ENCODE peak calls at places on chromosomes 1 and 21, in seven cellular contexts. One of them, this sample, is unnamed.
A peak's percentile ranks its signal among the peaks of the same experiment; 100 is the strongest.

GRCh38 chr1:160672789-160673695 is 26.2 kb upstream of the SLAMF1 start:
- DNase-seq in trophoblast cell: no peak
- DNase-seq in H1: no peak
- DNase-seq in IMR-90: no peak
- DNase-seq in mesendoderm: no peak
- DNase-seq in H9: no peak
- DNase-seq in neuronal stem cell: no peak
- DNase-seq in this sample: no peak

GRCh38 chr1:30137001-30137400 is 586.4 kb downstream of the MATN1 start:
- DNase-seq in IMR-90: no peak
- DNase-seq in mesendoderm: no peak
- DNase-seq in trophoblast cell: no peak
- DNase-seq in H1: no peak
- DNase-seq in neuronal stem cell: no peak
- DNase-seq in H9: no peak
- DNase-seq in this sample: no peak

GRCh38 chr1:66532798-66533783 is 862 bp upstream of the SGIP1 start:
- DNase-seq in H1: peak; percentile 62
- DNase-seq in mesendoderm: peak; percentile 47
- DNase-seq in trophoblast cell: no peak
- DNase-seq in H9: peak; percentile 39
- DNase-seq in neuronal stem cell: peak; percentile 38
- DNase-seq in IMR-90: peak; percentile 98
- DNase-seq in this sample: peak; percentile 93

GRCh38 chr1:246318622-246319021 is 188.5 kb downstream of the SMYD3 start:
- DNase-seq in trophoblast cell: no peak
- DNase-seq in H9: no peak
- DNase-seq in H1: no peak
- DNase-seq in IMR-90: no peak
- DNase-seq in neuronal stem cell: no peak
- DNase-seq in mesendoderm: no peak
- DNase-seq in this sample: no peak

GRCh38 chr1:204574856-204575145 is 58.6 kb downstream of the MDM4 start:
- DNase-seq in mesendoderm: no peak
- DNase-seq in trophoblast cell: no peak
- DNase-seq in neuronal stem cell: no peak
- DNase-seq in IMR-90: peak; percentile 16
- DNase-seq in H9: no peak
- DNase-seq in H1: no peak
- DNase-seq in this sample: no peak

GRCh38 chr21:45363921-45364463 is 41.0 kb upstream of the COL18A1 start:
- DNase-seq in H9: no peak
- DNase-seq in trophoblast cell: peak; percentile 19
- DNase-seq in IMR-90: peak; percentile 99
- DNase-seq in H1: no peak
- DNase-seq in mesendoderm: peak; percentile 86
- DNase-seq in neuronal stem cell: no peak
- DNase-seq in this sample: peak; percentile 100

GRCh38 chr1:31984419-31985347 is 29.0 kb upstream of the KHDRBS1 start:
- DNase-seq in IMR-90: peak; percentile 63
- DNase-seq in mesendoderm: no peak
- DNase-seq in trophoblast cell: no peak
- DNase-seq in neuronal stem cell: no peak
- DNase-seq in H9: no peak
- DNase-seq in H1: no peak
- DNase-seq in this sample: peak; percentile 43

GRCh38 chr1:164735315-164736052 is 176.5 kb downstream of the PBX1 start:
- DNase-seq in trophoblast cell: no peak
- DNase-seq in neuronal stem cell: no peak
- DNase-seq in H1: no peak
- DNase-seq in mesendoderm: no peak
- DNase-seq in H9: no peak
- DNase-seq in IMR-90: peak; percentile 58
- DNase-seq in this sample: peak; percentile 75

GRCh38 chr1:31266547-31266946 is 26.9 kb upstream of the NKAIN1 start:
- DNase-seq in H9: no peak
- DNase-seq in H1: no peak
- DNase-seq in mesendoderm: no peak
- DNase-seq in IMR-90: peak; percentile 35
- DNase-seq in neuronal stem cell: no peak
- DNase-seq in trophoblast cell: no peak
- DNase-seq in this sample: no peak

GRCh38 chr21:29233611-29234540 is 64.8 kb upstream of the BACH1 start:
- DNase-seq in mesendoderm: peak; percentile 47
- DNase-seq in IMR-90: no peak
- DNase-seq in trophoblast cell: peak; percentile 18
- DNase-seq in neuronal stem cell: no peak
- DNase-seq in H1: no peak
- DNase-seq in H9: no peak
- DNase-seq in this sample: no peak

GRCh38 chr1:151944110-151944858 is 35.0 kb upstream of the THEM4 start:
- DNase-seq in H1: no peak
- DNase-seq in neuronal stem cell: no peak
- DNase-seq in IMR-90: no peak
- DNase-seq in mesendoderm: no peak
- DNase-seq in H9: no peak
- DNase-seq in trophoblast cell: peak; percentile 59
- DNase-seq in this sample: peak; percentile 33

GRCh38 chr1:181166377-181167196 is 78.1 kb downstream of the IER5 start:
- DNase-seq in IMR-90: peak; percentile 76
- DNase-seq in mesendoderm: peak; percentile 89
- DNase-seq in trophoblast cell: peak; percentile 76
- DNase-seq in H1: peak; percentile 80
- DNase-seq in H9: peak; percentile 79
- DNase-seq in neuronal stem cell: peak; percentile 67
- DNase-seq in this sample: peak; percentile 78

GRCh38 chr1:201448981-201449380 is 20.0 kb downstream of the PHLDA3 start:
- DNase-seq in IMR-90: no peak
- DNase-seq in H1: no peak
- DNase-seq in H9: peak; percentile 35
- DNase-seq in neuronal stem cell: no peak
- DNase-seq in trophoblast cell: no peak
- DNase-seq in mesendoderm: peak; percentile 42
- DNase-seq in this sample: no peak

GRCh38 chr1:44610527-44611148 is 63.6 kb downstream of the TMEM53 start:
- DNase-seq in trophoblast cell: no peak
- DNase-seq in IMR-90: no peak
- DNase-seq in mesendoderm: no peak
- DNase-seq in H9: no peak
- DNase-seq in neuronal stem cell: no peak
- DNase-seq in H1: no peak
- DNase-seq in this sample: no peak

GRCh38 chr1:151535326-151536271 is 4.5 kb upstream of the TUFT1 start:
- DNase-seq in H1: no peak
- DNase-seq in mesendoderm: peak; percentile 76
- DNase-seq in IMR-90: peak; percentile 50
- DNase-seq in trophoblast cell: no peak
- DNase-seq in neuronal stem cell: no peak
- DNase-seq in H9: no peak
- DNase-seq in this sample: no peak

GRCh38 chr1:41955461-41956159 is 36.9 kb upstream of the HIVEP3 start:
- DNase-seq in neuronal stem cell: peak; percentile 59
- DNase-seq in H9: no peak
- DNase-seq in H1: no peak
- DNase-seq in IMR-90: peak; percentile 86
- DNase-seq in trophoblast cell: no peak
- DNase-seq in mesendoderm: peak; percentile 31
- DNase-seq in this sample: peak; percentile 86

GRCh38 chr1:186682721-186683120 is 2.5 kb upstream of the PTGS2 start:
- DNase-seq in neuronal stem cell: no peak
- DNase-seq in IMR-90: peak; percentile 54
- DNase-seq in mesendoderm: no peak
- DNase-seq in H9: no peak
- DNase-seq in trophoblast cell: no peak
- DNase-seq in H1: no peak
- DNase-seq in this sample: no peak

GRCh38 chr21:26846036-26846931 is 1.1 kb upstream of the ADAMTS1 start:
- DNase-seq in mesendoderm: peak; percentile 88
- DNase-seq in trophoblast cell: peak; percentile 85
- DNase-seq in IMR-90: peak; percentile 82
- DNase-seq in neuronal stem cell: peak; percentile 58
- DNase-seq in H1: peak; percentile 76
- DNase-seq in H9: peak; percentile 81
- DNase-seq in this sample: peak; percentile 87

GRCh38 chr1:44239961-44240371 is 26.7 kb downstream of the DMAP1 start:
- DNase-seq in trophoblast cell: no peak
- DNase-seq in neuronal stem cell: no peak
- DNase-seq in H9: no peak
- DNase-seq in IMR-90: no peak
- DNase-seq in mesendoderm: no peak
- DNase-seq in H1: no peak
- DNase-seq in this sample: peak; percentile 36

GRCh38 chr21:39003982-39004775 is 179.1 kb downstream of the PSMG1 start:
- DNase-seq in H9: no peak
- DNase-seq in trophoblast cell: peak; percentile 70
- DNase-seq in neuronal stem cell: no peak
- DNase-seq in IMR-90: peak; percentile 89
- DNase-seq in mesendoderm: peak; percentile 51
- DNase-seq in H1: no peak
- DNase-seq in this sample: peak; percentile 84

GRCh38 chr21:45590726-45591618 is 48.7 kb upstream of the SLC19A1 start:
- DNase-seq in mesendoderm: no peak
- DNase-seq in neuronal stem cell: no peak
- DNase-seq in H1: no peak
- DNase-seq in H9: peak; percentile 47
- DNase-seq in trophoblast cell: no peak
- DNase-seq in IMR-90: no peak
- DNase-seq in this sample: peak; percentile 12

GRCh38 chr1:3347257-3348020 is 107.0 kb upstream of the ARHGEF16 start:
- DNase-seq in mesendoderm: no peak
- DNase-seq in neuronal stem cell: no peak
- DNase-seq in H1: no peak
- DNase-seq in trophoblast cell: no peak
- DNase-seq in H9: no peak
- DNase-seq in IMR-90: no peak
- DNase-seq in this sample: no peak

GRCh38 chr1:153746174-153746573 is 18.3 kb downstream of the INTS3 start:
- DNase-seq in trophoblast cell: no peak
- DNase-seq in IMR-90: no peak
- DNase-seq in neuronal stem cell: no peak
- DNase-seq in H1: peak; percentile 51
- DNase-seq in H9: peak; percentile 56
- DNase-seq in mesendoderm: peak; percentile 44
- DNase-seq in this sample: no peak

GRCh38 chr1:54309631-54310366 is 96.4 kb downstream of the SSBP3 start:
- DNase-seq in neuronal stem cell: peak; percentile 60
- DNase-seq in H9: peak; percentile 59
- DNase-seq in trophoblast cell: no peak
- DNase-seq in mesendoderm: peak; percentile 54
- DNase-seq in IMR-90: no peak
- DNase-seq in H1: no peak
- DNase-seq in this sample: no peak

GRCh38 chr21:33856893-33857527 is 58.6 kb downstream of the ATP5PO start:
- DNase-seq in trophoblast cell: no peak
- DNase-seq in IMR-90: no peak
- DNase-seq in mesendoderm: no peak
- DNase-seq in H9: no peak
- DNase-seq in H1: no peak
- DNase-seq in neuronal stem cell: no peak
- DNase-seq in this sample: no peak

GRCh38 chr1:36981126-36981525 is 53.2 kb downstream of the GRIK3 start:
- DNase-seq in trophoblast cell: no peak
- DNase-seq in neuronal stem cell: no peak
- DNase-seq in mesendoderm: no peak
- DNase-seq in IMR-90: no peak
- DNase-seq in H1: no peak
- DNase-seq in H9: no peak
- DNase-seq in this sample: no peak
- H2BK5ac ChIP-seq in trophoblast cell: no peak overlapping the region
- H2BK5ac ChIP-seq in neuronal stem cell: no peak overlapping the region
- H2BK5ac ChIP-seq in mesendoderm: no peak overlapping the region
- H2BK5ac ChIP-seq in IMR-90: no peak overlapping the region
- H2BK5ac ChIP-seq in H1: no peak overlapping the region
- H2BK5ac ChIP-seq in H9: no peak overlapping the region
- H2BK5ac ChIP-seq in this sample: no peak overlapping the region

DNA sequence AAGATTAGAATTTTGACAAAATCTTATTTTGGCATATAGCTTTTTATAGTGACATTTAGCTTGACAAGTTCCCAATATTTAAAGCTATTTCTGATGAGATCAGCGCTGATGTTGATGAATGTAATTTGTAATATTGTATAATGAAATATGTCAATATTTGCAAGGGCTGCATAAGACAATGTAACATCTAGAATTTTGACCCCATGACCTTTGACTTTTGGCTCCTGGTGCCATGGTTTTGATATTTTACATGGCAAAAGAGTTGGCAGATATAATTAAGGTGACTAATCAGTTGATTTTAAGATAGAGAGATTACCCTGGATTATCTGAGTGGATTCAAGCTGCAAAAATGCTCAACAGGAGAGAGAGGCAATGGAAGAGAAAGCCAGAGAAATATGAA is 63.9 kb downstream of the DUSP10 start:
- DNase-seq in H1: no peak
- DNase-seq in mesendoderm: no peak
- DNase-seq in trophoblast cell: no peak
- DNase-seq in neuronal stem cell: no peak
- DNase-seq in H9: no peak
- DNase-seq in IMR-90: no peak
- DNase-seq in this sample: no peak
- H2BK5ac ChIP-seq in H1: no peak overlapping the region
- H2BK5ac ChIP-seq in mesendoderm: no peak overlapping the region
- H2BK5ac ChIP-seq in trophoblast cell: no peak overlapping the region
- H2BK5ac ChIP-seq in neuronal stem cell: no peak overlapping the region
- H2BK5ac ChIP-seq in H9: no peak overlapping the region
- H2BK5ac ChIP-seq in IMR-90: no peak overlapping the region
- H2BK5ac ChIP-seq in this sample: no peak overlapping the region

DNA sequence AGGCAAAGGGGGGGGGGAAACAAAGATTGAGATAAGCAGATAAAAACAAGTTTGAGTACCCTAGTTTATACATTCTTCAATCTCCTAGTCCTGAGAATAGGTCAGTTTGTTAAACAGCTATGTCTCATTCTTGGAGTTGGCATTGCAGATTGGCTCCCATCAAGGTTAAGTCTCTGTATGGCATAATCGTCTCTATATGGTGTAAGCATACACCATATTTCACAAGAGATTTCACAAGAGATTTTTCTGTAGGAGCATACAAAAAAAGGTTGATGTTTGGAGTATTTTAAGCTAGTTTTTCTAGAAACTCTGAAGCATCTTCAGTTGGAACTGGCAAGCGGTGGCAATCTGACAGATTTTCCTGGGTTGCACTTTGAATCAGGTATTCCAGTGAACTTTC is 35.8 kb downstream of the NCAM2 start:
- DNase-seq in neuronal stem cell: no peak
- DNase-seq in IMR-90: no peak
- DNase-seq in mesendoderm: no peak
- DNase-seq in trophoblast cell: no peak
- DNase-seq in H9: no peak
- DNase-seq in H1: no peak
- DNase-seq in this sample: no peak
- H2BK5ac ChIP-seq in neuronal stem cell: no peak overlapping the region
- H2BK5ac ChIP-seq in IMR-90: no peak overlapping the region
- H2BK5ac ChIP-seq in mesendoderm: no peak overlapping the region
- H2BK5ac ChIP-seq in trophoblast cell: no peak overlapping the region
- H2BK5ac ChIP-seq in H9: no peak overlapping the region
- H2BK5ac ChIP-seq in H1: no peak overlapping the region
- H2BK5ac ChIP-seq in this sample: no peak overlapping the region

DNA sequence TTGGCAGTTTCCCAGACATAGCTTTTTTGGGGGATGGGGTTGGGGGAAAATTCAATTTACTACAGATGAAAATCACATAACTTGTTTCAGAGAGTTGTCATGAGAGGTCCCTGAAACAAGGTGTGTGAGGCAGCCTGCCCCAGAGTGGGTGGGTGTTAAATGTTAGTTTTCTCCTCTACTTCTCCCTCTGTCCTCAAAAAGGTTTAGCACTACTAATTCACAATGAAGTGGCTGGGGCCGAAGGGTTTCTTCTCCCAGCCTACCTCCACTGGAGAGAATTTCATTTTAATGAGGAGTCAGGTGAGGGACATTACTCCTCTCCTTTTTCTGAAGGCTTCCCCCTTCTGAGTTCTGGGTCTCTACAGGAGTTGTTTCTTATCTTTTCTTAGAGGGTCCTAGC is 103.3 kb downstream of the C1orf94 start:
- DNase-seq in neuronal stem cell: no peak
- DNase-seq in mesendoderm: no peak
- DNase-seq in H1: peak; percentile 3
- DNase-seq in IMR-90: no peak
- DNase-seq in H9: no peak
- DNase-seq in trophoblast cell: no peak
- DNase-seq in this sample: no peak
- H2BK5ac ChIP-seq in neuronal stem cell: no peak overlapping the region
- H2BK5ac ChIP-seq in mesendoderm: no peak overlapping the region
- H2BK5ac ChIP-seq in H1: no peak overlapping the region
- H2BK5ac ChIP-seq in IMR-90: no peak overlapping the region
- H2BK5ac ChIP-seq in H9: no peak overlapping the region
- H2BK5ac ChIP-seq in trophoblast cell: no peak overlapping the region
- H2BK5ac ChIP-seq in this sample: no peak overlapping the region

This sample was measured in mesenchymal stem cell.